ENCODE peak calls at places on chromosomes 7 and 10, in five cellular contexts. K is transverse colon; A is naive thymus-derived CD4-positive, alpha-beta T cell; F is small intestine; O is cardiac muscle cell. M is an unnamed sample.

GRCh38 chr7:97187067-97187466 is 69.6 kb downstream of the SDHAF3 start:
- DNase-seq in K (no peak), A (no peak), F (no peak), O (peak; percentile 21), M (no peak)

GRCh38 chr7:140383954-140384713 is 14.2 kb downstream of the SLC37A3 start:
- DNase-seq in K (no peak), A (no peak), F (no peak), O (no peak), M (no peak)

GRCh38 chr7:77235280-77235679 is 35.7 kb upstream of the FGL2 start:
- DNase-seq in K (no peak), A (no peak), F (no peak), O (peak; percentile 78), M (no peak)

GRCh38 chr7:150716368-150716767 is at the start of gene GIMAP1:
- DNase-seq in K (peak; percentile 41), A (peak; percentile 84), F (peak; percentile 55), O (no peak), M (peak; percentile 79)

GRCh38 chr7:112414855-112415490 is 35.3 kb upstream of the IFRD1 start:
- DNase-seq in K (no peak), A (no peak), F (peak; percentile 62), O (peak; percentile 60), M (no peak)

GRCh38 chr10:93872776-93873175 is 21.0 kb upstream of the SLC35G1 start:
- DNase-seq in K (no peak), A (no peak), F (no peak), O (peak; percentile 9), M (no peak)

GRCh38 chr10:95279042-95279820 is 11.6 kb downstream of the PDLIM1 start:
- DNase-seq in K (no peak), A (no peak), F (no peak), O (peak; percentile 58), M (no peak)

GRCh38 chr7:21616796-21617436 is 74.1 kb downstream of the DNAH11 start:
- DNase-seq in K (no peak), A (no peak), F (no peak), O (peak; percentile 55), M (no peak)

GRCh38 chr10:76192151-76192550 is 760.7 kb downstream of the LRMDA start:
- DNase-seq in K (no peak), A (no peak), F (no peak), O (no peak), M (no peak)

GRCh38 chr7:43396193-43396747 is 186.6 kb upstream of the STK17A start:
- DNase-seq in K (no peak), A (no peak), F (no peak), O (no peak), M (no peak)

GRCh38 chr10:71520042-71520441 is 123.3 kb downstream of the CDH23 start:
- DNase-seq in K (no peak), A (no peak), F (no peak), O (peak; percentile 19), M (no peak)

GRCh38 chr7:120741371-120742042 is 116.4 kb downstream of the TSPAN12 start:
- DNase-seq in K (no peak), A (no peak), F (no peak), O (no peak), M (no peak)

DNA sequence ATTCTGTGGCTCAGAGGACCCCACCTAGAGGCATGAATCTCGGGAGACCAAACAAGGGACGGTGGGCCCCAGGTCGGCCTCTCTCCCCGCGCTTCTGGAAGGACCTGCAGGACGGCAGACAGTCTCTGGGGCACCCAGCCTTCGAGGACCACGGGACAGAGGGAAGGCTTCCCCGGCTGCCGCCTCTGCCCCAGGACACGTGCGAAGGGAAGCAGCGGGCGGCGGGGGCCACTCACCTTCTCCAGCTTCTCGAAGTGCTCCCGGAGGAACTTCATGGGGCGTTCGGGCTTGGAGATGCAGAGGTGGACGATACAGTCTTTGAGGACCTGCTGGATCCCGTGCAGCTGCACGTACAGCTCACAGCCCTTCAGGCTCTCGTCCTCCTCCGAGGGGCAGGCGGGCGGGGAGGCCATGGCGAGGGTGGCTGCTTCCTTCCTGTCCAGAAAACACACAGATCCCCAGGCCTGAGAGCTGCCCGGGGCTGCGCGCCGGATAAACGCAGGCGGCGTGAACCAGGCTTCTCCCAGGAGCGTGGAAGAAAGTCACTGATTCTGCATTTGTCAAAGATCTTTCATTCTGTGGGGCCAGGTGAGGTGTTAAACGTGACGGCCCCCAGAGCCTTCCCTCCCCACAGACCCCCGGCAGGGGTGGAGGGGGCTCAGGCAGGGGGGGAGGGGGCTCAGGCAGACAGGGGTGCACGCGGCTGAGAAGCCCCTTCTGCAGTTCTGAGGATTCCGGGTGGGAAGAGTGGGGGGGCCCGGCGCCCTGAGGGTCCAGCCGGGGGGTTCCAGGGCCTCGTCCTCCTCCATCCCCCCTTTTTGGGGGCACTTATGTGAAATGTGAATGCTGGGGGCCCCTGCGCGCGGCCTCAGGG is 15.2 kb upstream of the DNAAF5 start:
- DNase-seq in K (no peak), A (no peak), F (no peak), O (no peak), M (no peak)
- H3K4me3 ChIP-seq in K (peak overlapping the region; percentile 49), A (no peak overlapping the region), F (no peak overlapping the region), O (peak overlapping the region; percentile 84), M (no peak overlapping the region)

DNA sequence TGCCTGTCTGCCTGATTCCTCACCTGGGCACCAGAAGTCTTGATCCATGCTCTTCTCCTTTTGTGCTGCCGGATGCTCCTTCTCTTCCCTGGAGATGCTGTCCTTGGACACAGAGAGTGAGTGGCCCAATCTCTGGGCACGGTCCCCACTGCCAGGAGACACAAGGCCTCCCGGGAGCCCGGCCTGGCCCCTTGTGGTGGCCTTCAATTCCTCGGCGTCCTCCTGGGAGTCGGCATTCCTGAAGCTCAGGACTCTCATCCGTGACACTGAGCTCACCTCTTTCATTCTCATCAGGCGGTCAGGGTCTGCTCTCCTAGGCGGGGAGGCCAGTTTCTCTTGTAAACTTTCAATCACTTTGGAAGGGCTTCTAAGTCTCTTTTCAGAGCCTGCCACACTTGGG is 33.3 kb downstream of the JCAD start:
- DNase-seq in K (no peak), A (no peak), F (no peak), O (no peak), M (no peak)
- H3K36me3 ChIP-seq in K (no peaks in the 10 kb centered on the region), A (no peaks in the 10 kb centered on the region), F (no peaks in the 10 kb centered on the region), O (peaks cover 49% of the 10 kb centered on the region), M (no peaks in the 10 kb centered on the region)

GRCh38 chr7:51472017-51472296 is 155.3 kb upstream of the COBL start:
- DNase-seq in K (no peak), A (no peak), F (no peak), O (no peak), M (no peak)
- H3K4me3 ChIP-seq in K (no peak overlapping the region), A (no peak overlapping the region), F (no peak overlapping the region), O (no peak overlapping the region), M (no peak overlapping the region)

GRCh38 chr10:77818378-77818777 is 108.2 kb downstream of the DLG5 start:
- DNase-seq in K (no peak), A (no peak), F (no peak), O (no peak), M (no peak)

GRCh38 chr10:77819210-77820140 is 107.1 kb downstream of the DLG5 start:
- DNase-seq in K (no peak), A (no peak), F (no peak), O (no peak), M (no peak)

GRCh38 chr10:77816311-77816710 is 110.2 kb downstream of the DLG5 start:
- DNase-seq in K (no peak), A (no peak), F (no peak), O (no peak), M (no peak)

GRCh38 chr10:77820349-77820748 is 106.2 kb downstream of the DLG5 start:
- DNase-seq in K (no peak), A (no peak), F (no peak), O (no peak), M (no peak)

GRCh38 chr10:77817541-77817940 is 109.0 kb downstream of the DLG5 start:
- DNase-seq in K (no peak), A (no peak), F (no peak), O (no peak), M (no peak)
- H3K36me3 ChIP-seq in K (no peaks in the 10 kb centered on the region), A (no peaks in the 10 kb centered on the region), F (peaks cover 25% of the 10 kb centered on the region), O (peaks cover 53% of the 10 kb centered on the region), M (no peaks in the 10 kb centered on the region)

DNA sequence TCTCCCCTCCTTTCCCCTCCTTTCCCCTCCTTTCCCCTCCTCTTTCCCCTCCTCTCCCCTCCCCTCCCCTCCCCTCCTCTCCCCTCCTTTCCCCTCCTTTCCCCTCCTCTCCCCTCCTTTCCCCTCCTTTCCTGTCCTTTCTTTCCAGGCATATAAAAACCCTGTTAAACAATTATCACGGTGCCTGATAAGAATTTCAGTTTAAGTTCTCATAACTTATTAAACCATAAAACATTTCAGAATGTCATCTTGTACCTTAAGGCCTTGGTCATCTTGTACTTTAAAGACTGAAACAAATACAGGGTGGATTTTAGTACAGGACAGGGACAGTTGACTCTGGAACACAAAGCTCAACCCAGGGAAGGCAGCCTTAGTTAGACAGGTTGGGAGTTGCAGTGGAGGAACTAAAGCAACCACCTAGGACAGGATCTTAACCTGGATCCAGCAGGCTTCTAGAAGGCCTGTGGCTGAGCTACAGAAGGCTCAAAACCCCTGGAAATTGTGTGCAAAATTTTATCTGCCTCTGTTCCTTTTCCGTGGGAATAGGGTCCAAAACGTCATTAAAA is 1.2 kb downstream of the AGR3 start:
- DNase-seq in K (peak; percentile 44), A (no peak), F (peak; percentile 80), O (no peak), M (no peak)
- H3K4me3 ChIP-seq in K (peak overlapping the region; percentile 29), A (no peak overlapping the region), F (no peak overlapping the region), O (no peak overlapping the region), M (no peak overlapping the region)